ENCODE peak calls at places on chromosomes 13 and 19, in five cellular contexts. M, F, X, O and U are unnamed samples.

GRCh38 chr13:22061371-22061805 is 390.5 kb downstream of the FGF9 start:
- DNase-seq in F (no peak), X (peak; percentile 56), O (no peak), M (no peak), U (no peak)

GRCh38 chr13:27334774-27335490 is 64.3 kb downstream of the RASL11A start:
- DNase-seq in X (no peak), O (no peak), F (no peak), M (no peak), U (peak; percentile 83)

GRCh38 chr13:26872444-26873173 is 112.0 kb upstream of the GPR12 start:
- DNase-seq in F (peak; percentile 61), X (peak; percentile 28), O (peak; percentile 58), M (peak; percentile 53), U (peak; percentile 91)

GRCh38 chr13:49110122-49110831 is 109.9 kb upstream of the MLNR start:
- DNase-seq in F (peak; percentile 93), O (peak; percentile 88), X (peak; percentile 75), M (peak; percentile 90), U (peak; percentile 60)

GRCh38 chr19:34574704-34575103 is 93.1 kb downstream of the WTIP start:
- DNase-seq in X (no peak), M (no peak), O (no peak), F (no peak), U (no peak)

GRCh38 chr13:67299731-67300130 is 69.6 kb upstream of the PCDH9 start:
- DNase-seq in F (no peak), X (no peak), O (no peak), M (no peak), U (no peak)

GRCh38 chr13:27194895-27195764 is 23.5 kb upstream of the USP12 start:
- DNase-seq in M (no peak), O (no peak), X (no peak), F (no peak), U (no peak)

GRCh38 chr13:111503376-111503775 is 182.9 kb downstream of the TEX29 start:
- DNase-seq in M (no peak), O (no peak), F (no peak), X (no peak), U (peak; percentile 3)

GRCh38 chr19:36246006-36246391 is 31.1 kb downstream of the ZNF146 start:
- DNase-seq in O (no peak), M (no peak), X (no peak), F (no peak), U (no peak)
- H3K4me3 ChIP-seq in O (no peak overlapping the region), M (no peak overlapping the region), X (no peak overlapping the region), F (peak overlapping the region; percentile 50), U (no peak overlapping the region)

GRCh38 chr13:40442826-40443225 is 223.6 kb downstream of the FOXO1 start:
- DNase-seq in F (no peak), O (no peak), M (no peak), X (no peak), U (no peak)

GRCh38 chr13:40442191-40442590 is 224.2 kb downstream of the FOXO1 start:
- DNase-seq in O (no peak), M (no peak), X (no peak), F (peak; percentile 38), U (peak; percentile 12)

GRCh38 chr13:40439928-40440327 is 226.5 kb downstream of the FOXO1 start:
- DNase-seq in X (no peak), F (peak; percentile 45), O (no peak), M (no peak), U (no peak)

GRCh38 chr13:40438999-40439797 is 227.2 kb downstream of the FOXO1 start:
- DNase-seq in O (no peak), X (no peak), F (no peak), M (no peak), U (no peak)

DNA sequence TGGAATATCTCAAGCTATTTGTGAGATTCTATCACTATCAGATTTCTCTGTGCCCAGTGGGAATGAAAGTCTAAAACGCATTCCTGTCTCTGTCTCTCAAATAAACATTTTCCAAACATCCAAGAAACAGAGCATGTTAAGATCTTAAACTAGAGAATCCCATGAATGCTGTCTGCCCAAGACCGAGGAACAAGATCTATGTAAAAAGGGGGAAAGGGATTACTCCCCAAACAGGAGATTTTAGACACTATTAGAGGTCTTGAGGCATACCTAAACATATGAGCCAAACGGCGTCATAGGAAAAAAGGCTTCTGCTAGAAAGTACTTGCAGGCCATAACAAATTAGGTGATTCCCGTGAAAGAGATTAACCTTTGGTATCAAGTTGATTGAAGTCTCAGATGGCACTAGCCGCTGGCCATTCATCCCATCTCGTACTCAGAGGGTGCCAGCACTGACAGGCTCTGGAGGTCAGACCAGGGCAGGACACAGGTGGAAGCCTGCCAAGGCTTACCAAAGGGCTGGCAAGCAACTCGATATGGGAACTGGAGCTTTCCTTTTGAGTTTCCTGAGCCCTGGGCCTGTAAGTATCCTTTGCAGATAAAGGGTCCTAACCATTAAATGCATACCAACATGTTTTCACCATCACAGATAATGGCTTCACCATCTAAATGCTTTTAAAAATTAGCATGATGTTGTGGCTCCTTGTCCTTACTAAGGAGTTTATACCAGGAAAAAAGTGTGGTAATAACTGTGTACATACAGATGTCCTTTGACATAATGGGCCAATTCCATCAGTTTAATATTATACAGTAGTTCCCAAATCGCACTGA is 225.2 kb downstream of the FOXO1 start:
- DNase-seq in M (peak; percentile 76), F (peak; percentile 92), X (no peak), O (peak; percentile 55), U (peak; percentile 18)
- H3K27ac ChIP-seq in M (no peak overlapping the region), F (peak overlapping the region; percentile 50), X (no peak overlapping the region), O (no peak overlapping the region), U (no peak overlapping the region)

DNA sequence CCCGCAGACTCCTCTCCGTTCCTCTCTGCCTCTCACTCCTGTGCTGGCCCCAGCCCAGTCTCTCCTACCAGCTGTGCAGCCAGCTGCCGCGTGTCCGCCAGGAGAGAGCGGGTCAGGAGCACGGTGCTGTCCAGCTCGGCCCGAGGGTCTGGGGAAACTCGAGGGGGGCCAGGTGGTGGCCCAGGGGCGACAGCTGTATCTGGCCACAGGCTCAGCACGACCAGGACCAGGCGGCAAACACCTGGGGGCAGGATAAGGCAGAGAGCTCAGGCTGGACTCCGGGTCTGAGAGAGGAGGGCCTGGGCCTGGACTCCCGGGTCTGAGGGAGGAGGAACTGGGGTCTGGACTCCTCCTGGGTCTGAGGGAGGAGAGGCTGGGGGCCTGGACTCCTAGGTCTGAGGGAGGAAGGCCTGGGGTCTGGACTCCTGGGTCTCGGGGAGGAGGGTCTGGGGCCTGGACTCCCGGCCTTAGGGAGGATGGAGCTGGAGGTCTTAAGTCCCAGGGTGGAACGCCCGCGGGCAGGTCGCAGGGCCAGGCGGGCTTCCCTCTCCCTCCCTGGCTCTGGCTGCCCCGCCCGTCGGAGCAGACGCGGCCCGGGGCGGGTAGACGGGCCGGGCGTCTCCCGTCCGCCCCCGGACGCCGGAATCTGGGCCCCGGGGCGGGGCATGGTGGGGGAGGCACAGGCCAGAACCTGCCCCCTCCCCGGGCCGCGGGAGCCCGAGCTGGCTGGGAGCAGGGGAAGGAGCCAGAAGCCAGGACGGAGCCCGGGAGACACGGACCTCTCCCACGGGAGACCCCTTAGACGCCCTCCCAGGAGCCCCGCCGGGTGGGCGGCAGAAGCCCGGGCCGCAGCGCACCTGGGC is 1.3 kb downstream of the IL11 start:
- DNase-seq in O (no peak), F (no peak), X (no peak), M (peak; percentile 51), U (peak; percentile 42)
- H3K4me3 ChIP-seq in O (no peak overlapping the region), F (peak overlapping the region; percentile 35), X (no peak overlapping the region), M (no peak overlapping the region), U (peak overlapping the region; percentile 51)

GRCh38 chr19:33302175-33302973 is at the start of gene CEBPA:
- DNase-seq in X (peak; percentile 61), M (peak; percentile 89), O (peak; percentile 82), F (peak; percentile 83), U (peak; percentile 84)
- H3K27ac ChIP-seq in X (no peak within 1 kb of the TSS), M (no peak within 1 kb of the TSS), O (peak within 1 kb of the TSS; percentile 91), F (peak within 1 kb of the TSS; percentile 57), U (peak within 1 kb of the TSS; percentile 77)

GRCh38 chr19:17944301-17944700 is 11.5 kb downstream of the CCDC124 start:
- DNase-seq in M (no peak), F (no peak), X (no peak), O (no peak), U (no peak)

GRCh38 chr19:17942582-17943283 is 9.9 kb downstream of the CCDC124 start:
- DNase-seq in M (no peak), O (no peak), X (no peak), F (no peak), U (no peak)

GRCh38 chr19:17938092-17938845 is 5.5 kb downstream of the CCDC124 start:
- DNase-seq in M (peak; percentile 86), F (peak; percentile 77), X (peak; percentile 81), O (peak; percentile 80), U (peak; percentile 78)

GRCh38 chr19:17943284-17944221 is 10.7 kb downstream of the CCDC124 start:
- DNase-seq in F (no peak), O (no peak), X (no peak), M (no peak), U (no peak)

DNA sequence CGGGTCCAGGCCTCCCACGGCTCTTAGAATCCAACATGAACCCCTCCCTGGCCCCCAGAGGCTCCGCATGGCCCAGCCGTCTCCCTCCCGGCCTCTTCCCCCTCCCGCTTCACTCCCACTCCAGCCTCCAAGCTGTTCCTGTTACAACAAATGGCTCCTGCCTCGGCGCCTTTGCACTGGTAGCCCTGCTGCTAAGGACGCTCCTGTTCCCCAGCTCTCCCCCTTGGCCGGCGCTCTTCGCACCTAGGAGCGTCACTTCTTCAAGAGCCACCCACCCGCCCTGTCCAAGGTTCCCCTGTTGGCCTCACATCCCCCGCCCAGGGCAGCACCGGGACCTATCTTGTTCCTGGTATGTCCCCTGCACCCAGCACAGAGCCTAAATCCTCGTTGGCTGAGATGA is 9.4 kb downstream of the CCDC124 start:
- DNase-seq in X (no peak), M (no peak), O (no peak), F (no peak), U (no peak)
- H3K4me3 ChIP-seq in X (no peak overlapping the region), M (no peak overlapping the region), O (no peak overlapping the region), F (no peak overlapping the region), U (no peak overlapping the region)

DNA sequence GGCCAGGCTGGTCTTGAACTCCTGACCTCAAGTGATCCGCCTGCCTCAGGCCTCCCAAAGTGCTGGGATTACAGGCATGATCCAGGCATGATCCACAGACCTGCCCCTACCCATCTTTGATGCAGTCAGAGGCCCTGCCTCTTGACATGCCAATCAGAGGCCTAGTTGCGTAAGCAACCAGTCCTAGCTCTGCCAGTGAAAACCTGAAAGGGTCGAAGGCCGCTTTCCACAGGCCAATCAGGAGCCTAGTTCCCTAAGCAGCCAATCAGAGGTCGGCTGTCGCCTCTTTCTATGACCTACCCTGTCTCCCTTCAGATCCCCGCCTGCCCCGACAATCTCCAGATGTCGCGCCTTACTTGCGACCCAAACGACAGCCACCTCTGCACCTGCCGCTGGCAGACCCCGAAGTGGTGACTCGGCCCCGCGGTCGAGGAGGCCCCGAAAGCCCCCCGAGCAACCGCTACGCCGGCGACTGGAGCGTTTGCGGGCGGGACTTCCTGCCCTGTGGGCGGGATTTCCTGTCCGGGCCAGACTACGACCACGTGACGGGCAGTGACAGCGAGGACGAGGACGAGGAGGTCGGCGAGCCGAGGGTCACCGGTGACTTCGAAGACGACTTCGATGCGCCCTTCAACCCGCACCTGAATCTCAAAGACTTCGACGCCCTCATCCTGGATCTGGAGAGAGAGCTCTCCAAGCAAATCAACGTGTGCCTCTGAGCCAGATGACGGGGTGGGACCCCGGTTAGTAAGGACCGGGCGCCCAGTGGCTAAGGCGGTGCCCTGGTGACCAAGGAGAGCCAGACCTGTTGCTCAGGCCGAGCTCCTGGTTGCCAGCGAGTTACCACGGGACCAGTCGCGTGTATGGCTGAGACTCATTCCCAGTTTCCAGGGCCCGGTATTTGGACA is 6.3 kb downstream of the SYDE1 start:
- DNase-seq in M (peak; percentile 45), F (no peak), O (no peak), X (no peak), U (no peak)
- H3K27ac ChIP-seq in M (peak overlapping the region; percentile 13), F (peak overlapping the region; percentile 8), O (no peak overlapping the region), X (no peak overlapping the region), U (no peak overlapping the region)

GRCh38 chr13:51246411-51247298 is 24.5 kb downstream of the FAM124A start:
- DNase-seq in X (no peak), M (no peak), O (no peak), F (peak; percentile 85), U (no peak)
- H3K4me3 ChIP-seq in X (no peak overlapping the region), M (no peak overlapping the region), O (no peak overlapping the region), F (no peak overlapping the region), U (no peak overlapping the region)

GRCh38 chr19:13012390-13012689 is 17.1 kb downstream of the NFIX start:
- DNase-seq in O (no peak), M (no peak), F (no peak), X (no peak), U (no peak)
- H3K27ac ChIP-seq in O (peak overlapping the region; percentile 73), M (peak overlapping the region; percentile 82), F (peak overlapping the region; percentile 74), X (no peak overlapping the region), U (no peak overlapping the region)